ENCODE peak calls at places on chromosomes 1 and 21, in five cellular contexts. E is GM13977, P is endothelial cell, G is AG09309, A is ovary. Z is an unnamed sample.

GRCh38 chr1:168368131-168368530 is 87.5 kb downstream of the TBX19 start:
- DNase-seq in A (no peak), P (no peak), G (no peak), E (no peak), Z (no peak)

GRCh38 chr1:156389311-156389710 is 20.3 kb downstream of the RHBG start:
- DNase-seq in G (no peak), E (no peak), P (no peak), A (no peak), Z (no peak)

GRCh38 chr1:9553736-9554144 is 14.5 kb downstream of the SLC25A33 start:
- DNase-seq in P (no peak), A (no peak), E (no peak), G (no peak), Z (no peak)

GRCh38 chr1:76023669-76024407 is 50.7 kb upstream of the ST6GALNAC3 start:
- DNase-seq in P (no peak), A (no peak), E (no peak), G (no peak), Z (no peak)

GRCh38 chr21:41009398-41010177 is 158.4 kb upstream of the BACE2 start:
- DNase-seq in A (no peak), P (no peak), E (no peak), G (no peak), Z (no peak)

GRCh38 chr1:246954126-246954525 is 22.4 kb upstream of the AHCTF1 start:
- DNase-seq in A (peak), G (no peak), P (no peak), E (no peak), Z (no peak)

GRCh38 chr1:18297896-18298648 is 182.7 kb upstream of the KLHDC7A start:
- DNase-seq in A (no peak), G (no peak), E (no peak), P (no peak), Z (no peak)

GRCh38 chr1:117802546-117803257 is 126.7 kb downstream of the GDAP2 start:
- DNase-seq in G (no peak), A (no peak), P (no peak), E (no peak), Z (no peak)

GRCh38 chr1:211843018-211843417 is 12.5 kb upstream of the LPGAT1 start:
- DNase-seq in P (no peak), E (no peak), A (no peak), G (no peak), Z (no peak)

GRCh38 chr1:16006010-16006409 is 2.0 kb downstream of the SRARP start:
- DNase-seq in E (no peak), P (no peak), G (no peak), A (peak), Z (no peak)

GRCh38 chr1:117013310-117013850 is 11.8 kb downstream of the CD101 start:
- DNase-seq in P (no peak), G (no peak), A (no peak), E (no peak), Z (no peak)

GRCh38 chr21:29078884-29079765 is 5.7 kb upstream of the CCT8 start:
- DNase-seq in A (no peak), E (no peak), P (no peak), G (no peak), Z (peak)

GRCh38 chr21:42646076-42646825 is 7.2 kb upstream of the PDE9A start:
- DNase-seq in G (no peak), P (no peak), E (no peak), A (peak), Z (no peak)

GRCh38 chr21:46058339-46059145 is 39.4 kb upstream of the COL6A2 start:
- DNase-seq in E (no peak), P (no peak), G (no peak), A (peak), Z (no peak)

GRCh38 chr1:6043561-6043960 is 2.1 kb upstream of the KCNAB2 start:
- DNase-seq in A (no peak), P (no peak), E (no peak), G (no peak), Z (no peak)

GRCh38 chr1:6040444-6040843 is 5.2 kb upstream of the KCNAB2 start:
- DNase-seq in E (no peak), P (no peak), G (no peak), A (no peak), Z (no peak)

GRCh38 chr1:6040859-6041415 is 4.8 kb upstream of the KCNAB2 start:
- DNase-seq in A (peak), E (no peak), P (no peak), G (no peak), Z (no peak)

GRCh38 chr1:6039031-6039430 is 6.7 kb upstream of the KCNAB2 start:
- DNase-seq in G (no peak), E (no peak), P (no peak), A (no peak), Z (no peak)

GRCh38 chr1:6041432-6042062 is 4.1 kb upstream of the KCNAB2 start:
- DNase-seq in G (no peak), E (no peak), P (peak), A (peak), Z (no peak)
- TF ChIP-seq CTCF in G (peak), E (peak), P (peak), A (no peak), Z (peak)

GRCh38 chr1:26820784-26821269 is 5.7 kb upstream of the ZDHHC18 start:
- DNase-seq in A (no peak), E (peak), G (no peak), P (no peak), Z (peak)
- TF ChIP-seq CTCF in A (no peak), E (peak), G (no peak), P (no peak), Z (peak)

GRCh38 chr1:45155423-45155822 is 51.0 kb downstream of the ZSWIM5 start:
- DNase-seq in E (no peak), G (no peak), P (no peak), A (no peak), Z (no peak)
- TF ChIP-seq CTCF in E (no peak), G (no peak), P (no peak), A (no peak), Z (no peak)

GRCh38 chr1:221983444-221983843 is 241.6 kb upstream of the DUSP10 start:
- DNase-seq in P (no peak), E (no peak), A (no peak), G (no peak), Z (no peak)

DNA sequence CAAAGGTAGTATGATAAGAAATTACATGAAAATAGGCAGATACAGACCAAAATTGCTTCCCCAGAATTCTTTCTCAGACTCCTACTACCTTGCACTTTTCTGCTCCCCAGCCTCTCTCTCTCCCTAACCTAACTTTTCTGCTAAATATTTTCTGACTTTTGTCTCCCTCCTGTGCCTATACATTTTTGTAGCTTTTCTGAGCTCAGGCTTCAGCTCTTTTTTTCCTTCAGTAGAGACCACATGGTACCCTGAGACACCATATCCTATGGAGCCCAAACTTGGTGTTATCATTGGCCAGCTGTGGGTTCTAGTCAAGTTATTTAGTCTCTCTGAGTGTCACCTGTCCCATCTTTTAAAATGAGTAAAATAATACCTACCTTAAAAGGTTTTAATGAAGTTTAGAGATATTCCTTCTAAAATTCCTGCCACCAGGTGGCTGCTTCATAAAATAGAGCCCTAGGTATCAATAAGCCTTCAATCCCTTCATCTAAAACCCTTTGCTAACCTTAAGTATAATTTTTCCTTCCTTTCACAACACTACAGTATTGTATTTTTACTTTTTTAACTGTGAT is 237.7 kb upstream of the DUSP10 start:
- DNase-seq in A (no peak), E (no peak), P (no peak), G (no peak), Z (no peak)
- TF ChIP-seq CTCF in A (no peak), E (peak), P (peak), G (no peak), Z (peak)

GRCh38 chr1:234262754-234263105 is 110.5 kb upstream of the COA6 start:
- DNase-seq in P (no peak), E (no peak), A (no peak), G (no peak), Z (no peak)

GRCh38 chr1:234264832-234265231 is 108.4 kb upstream of the COA6 start:
- DNase-seq in A (no peak), G (no peak), E (no peak), P (no peak), Z (no peak)

GRCh38 chr1:234265321-234265720 is 107.9 kb upstream of the COA6 start:
- DNase-seq in G (no peak), P (no peak), E (no peak), A (no peak), Z (no peak)

GRCh38 chr1:234262007-234262753 is 111.1 kb upstream of the COA6 start:
- DNase-seq in E (no peak), G (no peak), P (no peak), A (no peak), Z (no peak)

GRCh38 chr1:234265861-234266260 is 107.4 kb upstream of the COA6 start:
- DNase-seq in E (no peak), G (no peak), A (no peak), P (no peak), Z (no peak)
- TF ChIP-seq CTCF in E (no peak), G (no peak), A (no peak), P (no peak), Z (no peak)

DNA sequence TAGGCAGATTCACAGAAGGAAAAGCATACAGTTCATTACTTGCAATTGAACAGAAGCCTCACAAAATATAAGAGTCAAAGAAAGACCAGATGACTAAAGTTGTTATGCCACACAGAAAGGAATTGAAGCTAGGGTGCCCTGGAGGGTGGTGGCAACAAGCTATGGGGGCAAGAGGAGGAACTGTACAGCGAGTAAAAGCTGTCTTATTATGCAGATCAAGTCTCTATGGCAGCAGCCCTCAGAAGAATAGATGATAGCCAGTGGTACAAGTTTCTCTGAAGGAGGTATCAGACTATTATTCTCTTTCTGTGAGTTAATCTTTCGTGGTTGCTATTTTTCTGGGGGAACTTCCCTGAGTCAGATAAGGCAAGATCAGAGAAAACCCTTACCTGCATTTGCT is 72.2 kb downstream of the C21orf91 start:
- DNase-seq in E (no peak), G (no peak), P (no peak), A (no peak), Z (no peak)
- TF ChIP-seq CTCF in E (no peak), G (no peak), P (no peak), A (no peak), Z (no peak)

Z was measured in GM06990.